ENCODE peak calls at places on chromosomes 4 and X, in four cellular contexts. V, E, U and K are unnamed samples.
A peak's percentile ranks its signal among the peaks of the same experiment; 100 is the strongest.

GRCh38 chr4:169384741-169385140 is 114.0 kb upstream of the SH3RF1 start:
- DNase-seq in V (no peak), E (no peak), U (no peak), K (no peak)

GRCh38 chr4:117847849-117848248 is 186.4 kb upstream of the NDST3 start:
- DNase-seq in V (no peak), E (no peak), U (no peak), K (no peak)

GRCh38 chrX:645024-645376 is 14.4 kb downstream of the SHOX start:
- DNase-seq in V (no peak), E (no peak), U (no peak), K (no peak)

GRCh38 chr4:123081971-123082370 is 159.6 kb upstream of the NUDT6 start:
- DNase-seq in V (no peak), E (no peak), U (no peak), K (no peak)

GRCh38 chr4:148618856-148619255 is 176.6 kb upstream of the NR3C2 start:
- DNase-seq in V (no peak), E (no peak), U (no peak), K (no peak)

GRCh38 chr4:4407299-4408131 is 20.6 kb downstream of the NSG1 start:
- DNase-seq in V (no peak), E (no peak), U (peak; percentile 61), K (no peak)

GRCh38 chr4:184899261-184900134 is 73.7 kb upstream of the ACSL1 start:
- DNase-seq in V (peak; percentile 36), E (peak; percentile 58), U (peak; percentile 90), K (peak; percentile 3)

GRCh38 chr4:1323635-1324442 is 23.2 kb upstream of the UVSSA start:
- DNase-seq in V (peak; percentile 86), E (no peak), U (peak; percentile 52), K (peak; percentile 68)

GRCh38 chr4:77581724-77582123 is 23.9 kb upstream of the CXCL13 start:
- DNase-seq in V (no peak), E (no peak), U (no peak), K (no peak)

GRCh38 chr4:44661940-44662622 is 10.7 kb upstream of the YIPF7 start:
- DNase-seq in V (no peak), E (no peak), U (no peak), K (no peak)

GRCh38 chrX:65528705-65529340 is 5.8 kb downstream of the LAS1L start:
- DNase-seq in V (peak; percentile 8), E (peak; percentile 67), U (no peak), K (no peak)

GRCh38 chrX:24720036-24720435 is 26.3 kb downstream of the POLA1 start:
- DNase-seq in V (no peak), E (no peak), U (no peak), K (no peak)

GRCh38 chr4:1745165-1745564 is 23.8 kb downstream of the TACC3 start:
- DNase-seq in V (no peak), E (no peak), U (no peak), K (no peak)

GRCh38 chrX:107541244-107541643 is 87.1 kb upstream of the PRPS1 start:
- DNase-seq in V (peak; percentile 50), E (no peak), U (no peak), K (no peak)

GRCh38 chrX:107542500-107542899 is 85.8 kb upstream of the PRPS1 start:
- DNase-seq in V (peak; percentile 21), E (peak; percentile 26), U (no peak), K (no peak)

DNA sequence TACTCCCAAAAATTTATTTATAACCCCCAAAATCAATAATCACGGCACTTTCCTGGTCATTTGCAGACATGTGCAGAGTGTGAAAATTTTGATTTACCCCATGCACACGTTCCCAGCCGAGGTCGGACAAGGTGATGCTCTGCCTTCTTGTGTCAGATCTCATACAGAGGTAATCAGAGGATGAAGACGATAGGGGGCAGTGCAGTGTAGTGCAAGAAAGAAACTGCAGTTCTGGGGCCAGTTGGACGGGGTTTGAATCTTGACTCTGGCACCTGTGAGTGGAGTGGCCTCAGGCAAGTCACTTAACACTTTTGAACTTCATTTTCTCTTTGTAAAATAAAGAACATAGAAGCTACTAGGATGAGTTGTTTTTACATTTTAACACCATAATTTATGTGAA is 88.4 kb downstream of the FRMPD3 start:
- DNase-seq in V (peak; percentile 41), E (peak; percentile 40), U (no peak), K (no peak)
- TF ChIP-seq CTCF in V (peak; percentile 59), E (peak; percentile 24), U (peak; percentile 15), K (peak; percentile 68)

DNA sequence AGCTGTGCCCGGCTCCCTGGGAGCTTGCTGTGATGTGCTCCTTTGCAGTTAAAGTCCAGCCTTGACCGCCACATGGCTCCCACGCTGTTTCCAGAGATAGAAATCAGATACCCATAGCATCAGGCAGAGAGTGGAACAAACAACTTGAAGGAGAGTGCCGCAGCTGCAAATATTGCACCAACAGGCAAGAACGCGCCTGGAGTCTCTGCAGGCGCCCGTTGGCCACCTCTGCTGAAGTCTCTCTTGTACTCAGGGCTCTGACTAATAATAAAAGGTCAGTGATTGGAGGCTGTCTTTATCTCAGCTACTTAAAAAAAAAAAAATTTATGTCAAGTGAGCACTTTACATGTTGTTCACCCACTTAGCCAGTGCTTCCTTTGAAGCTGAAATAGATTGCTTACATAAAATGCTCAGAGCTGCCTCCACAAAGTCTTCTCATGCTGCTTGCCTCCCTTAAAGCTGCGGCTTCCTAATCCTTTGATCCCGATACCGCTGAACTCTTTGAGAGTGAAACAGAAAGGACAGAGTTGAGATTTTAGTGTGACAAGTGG is 30.9 kb upstream of the TENM3 start:
- DNase-seq in V (peak; percentile 78), E (no peak), U (no peak), K (no peak)
- H3K4me3 ChIP-seq in V (peak overlapping the region; percentile 26), E (no peak overlapping the region), U (no peak overlapping the region), K (no peak overlapping the region)

GRCh38 chr4:131430302-131430701 is 1718.8 kb upstream of the PCDH10 start:
- DNase-seq in V (no peak), E (peak; percentile 22), U (no peak), K (no peak)
- TF ChIP-seq CTCF in V (no peak), E (peak; percentile 25), U (peak; percentile 9), K (no peak)

GRCh38 chr4:137526681-137527080 is 5.6 kb downstream of the PCDH18 start:
- DNase-seq in V (peak; percentile 24), E (no peak), U (no peak), K (no peak)

GRCh38 chr4:137530176-137530575 is 2.1 kb downstream of the PCDH18 start:
- DNase-seq in V (peak; percentile 91), E (no peak), U (no peak), K (peak; percentile 62)

GRCh38 chr4:137531121-137531520 is 1.2 kb downstream of the PCDH18 start:
- DNase-seq in V (peak; percentile 68), E (no peak), U (no peak), K (no peak)

GRCh38 chr4:137531951-137532868 is at the start of gene PCDH18:
- DNase-seq in V (peak; percentile 98), E (peak; percentile 65), U (peak; percentile 93), K (peak; percentile 92)

GRCh38 chr4:137529432-137529831 is 2.9 kb downstream of the PCDH18 start:
- DNase-seq in V (no peak), E (no peak), U (no peak), K (no peak)
- H3K4me3 ChIP-seq in V (peak overlapping the region; percentile 90), E (no peak overlapping the region), U (peak overlapping the region; percentile 52), K (peak overlapping the region; percentile 66)

GRCh38 chr4:139281212-139281611 is 1.2 kb upstream of the MGARP start:
- DNase-seq in V (no peak), E (no peak), U (no peak), K (no peak)

GRCh38 chr4:139278450-139278849 is 1.6 kb downstream of the MGARP start:
- DNase-seq in V (no peak), E (no peak), U (no peak), K (no peak)

GRCh38 chr4:139278956-139279722 is 886 bp downstream of the MGARP start:
- DNase-seq in V (no peak), E (peak; percentile 12), U (no peak), K (no peak)

GRCh38 chr4:139282375-139283075 is 2.5 kb upstream of the MGARP start:
- DNase-seq in V (peak; percentile 52), E (no peak), U (no peak), K (no peak)

DNA sequence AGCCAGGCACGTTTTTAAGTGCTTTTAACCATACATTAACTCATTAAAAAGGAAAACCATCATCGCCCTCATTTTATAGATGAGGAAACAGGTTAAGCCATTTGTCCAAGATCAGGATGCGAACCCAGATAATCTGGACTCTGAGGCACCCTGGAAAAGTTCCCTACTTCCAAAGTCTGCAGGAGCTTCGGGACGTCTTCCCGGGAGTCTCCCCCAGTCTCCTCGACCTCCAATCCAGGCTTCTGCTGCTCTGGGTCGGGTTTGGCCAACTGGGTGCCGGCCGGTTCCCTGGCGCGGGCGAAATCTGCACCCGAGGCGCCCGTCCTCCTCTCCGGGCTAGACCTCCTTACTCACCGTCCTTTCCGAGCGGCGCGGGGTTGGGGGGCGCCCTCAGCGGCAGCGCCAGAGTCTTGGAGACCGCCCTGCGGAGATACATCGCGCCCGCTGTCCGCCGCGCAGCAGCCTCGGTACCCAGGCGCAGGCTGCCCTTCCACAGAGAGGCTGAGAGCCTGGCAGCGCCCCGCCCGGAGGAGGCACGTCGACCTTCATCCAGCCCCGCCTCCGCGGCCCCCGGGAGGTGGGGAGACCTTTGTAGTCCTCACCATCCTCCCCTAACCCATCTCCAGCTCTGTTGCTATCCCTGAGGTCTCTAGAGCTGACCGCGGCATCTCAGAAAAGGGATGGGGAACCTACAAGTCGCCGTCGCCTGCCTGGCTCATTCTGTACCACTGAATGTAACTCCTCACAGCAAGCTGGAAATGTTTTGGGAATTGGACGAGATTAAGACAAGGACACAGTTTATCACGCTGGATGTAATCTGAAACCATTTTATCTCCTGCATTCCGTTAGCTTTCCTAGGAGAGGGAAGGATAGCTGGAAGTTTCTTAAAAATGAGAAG is at the start of gene MGARP:
- DNase-seq in V (no peak), E (peak; percentile 29), U (peak; percentile 80), K (no peak)
- TF ChIP-seq CTCF in V (no peak), E (no peak), U (peak; percentile 4), K (no peak)

DNA sequence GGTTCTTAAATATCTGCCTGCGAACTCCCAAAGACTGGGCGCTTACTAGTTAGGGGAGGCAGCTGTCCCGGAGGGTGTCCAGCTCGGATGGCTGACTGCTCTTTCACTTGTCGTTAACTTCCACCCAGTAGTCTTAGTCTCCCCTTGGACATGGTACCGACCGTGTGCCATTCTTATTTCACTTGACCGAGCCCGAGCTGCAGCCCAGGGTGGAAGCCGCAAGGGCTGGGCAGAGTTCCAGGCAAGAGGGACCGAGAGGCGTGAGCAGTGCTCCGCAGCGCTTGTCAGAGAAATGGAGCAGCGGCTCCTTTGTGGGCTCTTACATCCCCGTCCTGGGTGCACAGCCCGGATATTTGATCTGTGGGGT is 347 bp upstream of the SLITRK2 start:
- DNase-seq in V (no peak), E (peak; percentile 23), U (peak; percentile 53), K (no peak)
- H3K4me3 ChIP-seq in V (no peak overlapping the region), E (no peak overlapping the region), U (peak overlapping the region; percentile 24), K (no peak overlapping the region)

DNA sequence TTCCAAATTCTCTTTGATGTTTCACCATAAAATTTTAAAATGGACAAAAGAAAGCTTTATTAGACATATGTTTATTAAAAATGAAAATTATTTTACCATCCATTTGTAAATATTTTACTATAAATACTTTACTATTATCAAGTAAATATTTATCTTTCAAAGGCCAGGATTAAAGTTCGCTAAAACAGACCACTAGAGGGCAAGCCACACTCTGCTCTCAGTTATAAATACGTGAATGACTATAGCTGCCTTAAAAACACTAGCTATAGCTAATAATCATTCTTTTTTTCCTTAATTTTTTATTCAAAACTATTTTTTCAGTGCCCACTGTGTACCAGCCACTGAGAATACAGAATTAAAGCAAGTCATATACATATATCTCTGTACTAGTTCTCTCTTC is 38.6 kb downstream of the UNC5C start:
- DNase-seq in V (no peak), E (peak; percentile 9), U (no peak), K (no peak)
- TF ChIP-seq CTCF in V (peak; percentile 47), E (peak; percentile 41), U (peak; percentile 41), K (peak; percentile 50)